ENCODE peak calls at places on chromosomes 2 and 18, in ten cellular contexts. Y is choroid plexus epithelial cell, D is osteoblast, A is fibroblast of lung, I is cardiac fibroblast, S is lower lobe of right lung, U is Peyer's patch, K is mucosa of descending colon, O is uterus, E is bronchial epithelial cell. W is an unnamed sample.

GRCh38 chr18:59155140-59155539 is 15.5 kb downstream of the SEC11C start:
- DNase-seq in D (no peak), U (no peak), A (peak; percentile 36), S (no peak), I (peak; percentile 45), O (no peak), E (peak; percentile 6), K (no peak), Y (peak; percentile 25), W (peak; percentile 90)

GRCh38 chr2:10333247-10333613 is 30.5 kb downstream of the HPCAL1 start:
- DNase-seq in K (no peak), O (no peak), S (no peak), D (no peak), U (no peak), Y (no peak), I (no peak), A (no peak), E (no peak), W (no peak)

GRCh38 chr2:94956797-94957391 is 68.6 kb upstream of the MAL start:
- DNase-seq in K (no peak), U (no peak), A (peak; percentile 37), E (peak; percentile 22), O (no peak), I (peak; percentile 46), Y (peak; percentile 48), S (no peak), D (peak; percentile 57), W (no peak)

GRCh38 chr2:217219141-217219505 is 359.3 kb upstream of the TNP1 start:
- DNase-seq in K (no peak), I (peak; percentile 32), D (no peak), O (no peak), S (no peak), A (no peak), U (no peak), E (no peak), Y (no peak), W (no peak)

GRCh38 chr18:40752336-40752735 is 1202.7 kb upstream of the PIK3C3 start:
- DNase-seq in O (no peak), E (no peak), I (peak; percentile 4), U (no peak), Y (peak; percentile 5), S (no peak), A (no peak), K (no peak), D (no peak), W (no peak)

GRCh38 chr2:150090031-150090430 is 397.4 kb downstream of the RND3 start:
- DNase-seq in K (no peak), E (no peak), A (no peak), I (no peak), Y (no peak), S (no peak), O (no peak), D (no peak), U (no peak), W (no peak)

GRCh38 chr2:188032786-188033185 is 258.9 kb upstream of the GULP1 start:
- DNase-seq in I (no peak), Y (no peak), O (no peak), E (no peak), U (no peak), K (no peak), D (no peak), S (no peak), A (no peak), W (no peak)

GRCh38 chr2:12884713-12885282 is 168.1 kb downstream of the TRIB2 start:
- DNase-seq in S (no peak), D (peak; percentile 88), K (no peak), U (no peak), A (peak; percentile 63), O (peak; percentile 21), I (peak; percentile 94), Y (peak; percentile 60), E (peak; percentile 54), W (peak; percentile 24)

GRCh38 chr2:196640031-196640548 is 575 bp downstream of the CCDC150 start:
- DNase-seq in O (no peak), E (no peak), S (no peak), Y (no peak), D (peak; percentile 42), I (no peak), K (no peak), A (no peak), U (no peak), W (no peak)

GRCh38 chr2:1974391-1974790 is 230.1 kb upstream of the PXDN start:
- DNase-seq in S (no peak), A (no peak), E (no peak), O (no peak), U (no peak), D (no peak), K (no peak), Y (peak; percentile 100), I (peak; percentile 74), W (no peak)

GRCh38 chr2:26504002-26504401 is 26.1 kb upstream of the OTOF start:
- DNase-seq in I (no peak), S (no peak), K (no peak), O (no peak), Y (no peak), E (no peak), D (no peak), U (no peak), A (no peak), W (no peak)

DNA sequence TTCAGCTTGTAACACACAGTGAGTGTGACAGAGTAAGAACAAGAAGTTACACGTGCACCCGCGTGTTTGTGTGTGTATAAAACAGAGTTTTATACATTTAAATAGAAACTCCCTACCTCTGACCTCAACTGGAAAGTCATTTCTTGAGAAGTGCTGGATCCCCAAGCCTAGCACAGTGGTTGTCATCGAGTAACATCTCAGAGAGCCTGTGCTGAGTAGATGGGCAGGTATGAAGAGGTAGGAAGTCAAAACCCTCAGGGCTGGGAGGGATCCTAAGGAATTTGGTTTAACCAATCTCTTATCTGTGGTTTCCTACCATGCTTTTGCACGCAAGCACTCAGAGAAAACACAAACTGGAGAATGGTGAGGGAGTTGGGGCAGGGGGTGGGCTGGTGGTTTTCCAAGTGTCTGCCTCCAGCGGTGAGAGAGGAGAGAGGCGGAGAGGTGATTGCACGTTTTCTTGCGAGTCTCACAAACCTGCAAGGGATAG is 9.2 kb downstream of the ACOXL start:
- DNase-seq in U (no peak), Y (no peak), O (no peak), D (no peak), A (no peak), I (no peak), E (peak; percentile 83), K (no peak), S (no peak), W (no peak)
- H3K4me3 ChIP-seq in U (no peak overlapping the region), Y (no peak overlapping the region), O (no peak overlapping the region), D (no peak overlapping the region), A (no peak overlapping the region), I (no peak overlapping the region), E (no peak overlapping the region), K (no peak overlapping the region), S (no peak overlapping the region), W (no peak overlapping the region)

GRCh38 chr2:7011376-7012083 is 94.3 kb downstream of the RNF144A start:
- DNase-seq in I (peak; percentile 92), Y (peak; percentile 96), A (peak; percentile 56), U (no peak), E (no peak), S (no peak), O (no peak), K (no peak), D (no peak), W (peak; percentile 93)

GRCh38 chr2:7009207-7009911 is 92.1 kb downstream of the RNF144A start:
- DNase-seq in U (no peak), A (no peak), O (no peak), I (no peak), S (no peak), K (no peak), E (no peak), D (no peak), Y (peak; percentile 83), W (no peak)

GRCh38 chr2:7010376-7010775 is 93.2 kb downstream of the RNF144A start:
- DNase-seq in K (no peak), A (peak; percentile 71), O (peak; percentile 61), I (peak; percentile 81), D (no peak), Y (peak; percentile 97), S (no peak), U (no peak), E (no peak), W (peak; percentile 72)

GRCh38 chr2:7007488-7007845 is 90.3 kb downstream of the RNF144A start:
- DNase-seq in Y (no peak), K (no peak), I (no peak), A (no peak), O (no peak), E (no peak), D (no peak), U (no peak), S (no peak), W (no peak)

GRCh38 chr2:7007846-7008741 is 90.9 kb downstream of the RNF144A start:
- DNase-seq in Y (peak; percentile 96), A (peak; percentile 62), S (peak; percentile 88), I (peak; percentile 90), D (no peak), K (peak; percentile 85), O (peak; percentile 81), E (no peak), U (peak; percentile 34), W (peak; percentile 67)
- TF ChIP-seq CTCF in Y (peak; percentile 70), A (peak; percentile 5), S (peak; percentile 55), I (peak; percentile 50), D (peak; percentile 27), K (no peak), O (peak; percentile 62), E (no peak), U (peak; percentile 4), W (peak; percentile 57)

GRCh38 chr18:62425465-62426190 is 97.2 kb upstream of the ZCCHC2 start:
- DNase-seq in E (peak; percentile 96), S (peak; percentile 66), U (peak; percentile 50), I (peak; percentile 99), K (no peak), D (peak; percentile 78), A (peak; percentile 98), Y (peak; percentile 98), O (peak; percentile 85), W (peak; percentile 93)
- H3K4me3 ChIP-seq in E (no peak overlapping the region), S (peak overlapping the region; percentile 28), U (no peak overlapping the region), I (peak overlapping the region; percentile 25), K (no peak overlapping the region), D (peak overlapping the region; percentile 74), A (peak overlapping the region; percentile 57), Y (peak overlapping the region; percentile 35), O (peak overlapping the region; percentile 28), W (peak overlapping the region; percentile 31)

GRCh38 chr18:23093772-23094171 is 41.5 kb upstream of the CABLES1 start:
- DNase-seq in E (no peak), U (no peak), D (no peak), A (no peak), O (no peak), Y (no peak), S (no peak), K (no peak), I (no peak), W (no peak)

GRCh38 chr18:23099621-23100020 is 35.7 kb upstream of the CABLES1 start:
- DNase-seq in E (peak; percentile 59), K (peak; percentile 69), D (peak; percentile 69), A (no peak), O (no peak), I (no peak), S (peak; percentile 82), Y (no peak), U (no peak), W (no peak)

GRCh38 chr18:23092121-23092520 is 43.2 kb upstream of the CABLES1 start:
- DNase-seq in U (no peak), A (no peak), Y (no peak), I (no peak), O (no peak), E (no peak), K (no peak), D (no peak), S (no peak), W (no peak)

GRCh38 chr18:23094411-23095165 is 40.7 kb upstream of the CABLES1 start:
- DNase-seq in I (no peak), D (no peak), E (no peak), O (no peak), A (no peak), S (no peak), Y (no peak), U (no peak), K (no peak), W (no peak)

GRCh38 chr18:23095463-23095862 is 39.8 kb upstream of the CABLES1 start:
- DNase-seq in A (no peak), K (no peak), S (no peak), I (no peak), E (no peak), Y (no peak), U (no peak), D (no peak), O (no peak), W (no peak)
- TF ChIP-seq CTCF in A (no peak), K (no peak), S (no peak), I (no peak), E (no peak), Y (peak; percentile 19), U (no peak), D (peak; percentile 8), O (no peak), W (peak; percentile 12)

W was measured in retinal pigment epithelial cell.